ENCODE peak calls at places on chromosomes 16 and 17, in five cellular contexts. Q, N, Y, W and D are unnamed samples.

GRCh38 chr17:1229354-1229890 is 40.8 kb upstream of the BHLHA9 start:
- DNase-seq in N (no peak), Y (peak), W (peak), Q (peak), D (peak)

GRCh38 chr17:50768348-50768761 is 1.0 kb upstream of the ANKRD40CL start:
- DNase-seq in Q (no peak), N (peak), Y (no peak), W (no peak), D (no peak)

GRCh38 chr17:47618416-47618815 is 31.3 kb upstream of the KPNB1 start:
- DNase-seq in Y (no peak), N (no peak), W (no peak), Q (peak), D (peak)

GRCh38 chr17:27856676-27857429 is 36.3 kb downstream of the LYRM9 start:
- DNase-seq in Y (no peak), N (no peak), Q (no peak), W (no peak), D (no peak)

GRCh38 chr17:78844301-78845005 is 3.8 kb upstream of the USP36 start:
- DNase-seq in W (no peak), N (no peak), Q (no peak), Y (no peak), D (no peak)

GRCh38 chr16:8655184-8655717 is 19.2 kb upstream of the ABAT start:
- DNase-seq in W (peak), Y (no peak), Q (no peak), N (no peak), D (peak)

GRCh38 chr16:84362410-84362809 is 5.9 kb upstream of the ATP2C2 start:
- DNase-seq in Y (no peak), W (no peak), Q (no peak), N (no peak), D (no peak)

GRCh38 chr16:57530531-57531252 is 5.7 kb downstream of the CCDC102A start:
- DNase-seq in Y (no peak), W (no peak), N (no peak), Q (no peak), D (no peak)

GRCh38 chr16:86251682-86252081 is 258.6 kb upstream of the FOXF1 start:
- DNase-seq in Q (no peak), N (no peak), W (no peak), Y (no peak), D (no peak)

GRCh38 chr17:63511331-63511730 is 11.8 kb upstream of the KCNH6 start:
- DNase-seq in Q (no peak), Y (no peak), W (no peak), N (no peak), D (no peak)

GRCh38 chr17:51427259-51428255 is 167.2 kb downstream of the UTP18 start:
- DNase-seq in Q (no peak), N (no peak), Y (no peak), W (no peak), D (no peak)

GRCh38 chr17:4532860-4533521 is 22.2 kb downstream of the MYBBP1A start:
- DNase-seq in N (no peak), Q (no peak), W (no peak), Y (no peak), D (no peak)